ENCODE peak calls at places on chromosomes 6 and 20, in four cellular contexts. O is tibial artery; I is naive thymus-derived CD4-positive, alpha-beta T cell; S is cardiac muscle cell. Y is an unnamed sample.

GRCh38 chr6:26493258-26493657 is 6.8 kb upstream of the BTN1A1 start:
- DNase-seq in I (no peak), S (peak; percentile 41), O (no peak), Y (no peak)

GRCh38 chr20:12083269-12083668 is 165.6 kb downstream of the BTBD3 start:
- DNase-seq in S (no peak), O (no peak), I (no peak), Y (no peak)

GRCh38 chr6:33746036-33746600 is 587 bp downstream of the IP6K3 start:
- DNase-seq in I (no peak), S (peak; percentile 65), O (peak; percentile 48), Y (peak; percentile 86)

GRCh38 chr20:34337982-34338756 is 24.9 kb upstream of the ITCH start:
- DNase-seq in S (no peak), I (no peak), O (no peak), Y (no peak)

GRCh38 chr6:41428995-41429417 is 93.6 kb downstream of the NCR2 start:
- DNase-seq in S (peak; percentile 59), O (peak; percentile 75), I (no peak), Y (peak; percentile 44)

GRCh38 chr6:144232434-144233223 is 52.5 kb upstream of the UTRN start:
- DNase-seq in S (no peak), O (no peak), I (no peak), Y (no peak)

GRCh38 chr20:59751075-59751711 is 146.9 kb downstream of the PHACTR3 start:
- DNase-seq in S (peak; percentile 62), I (no peak), O (peak; percentile 60), Y (peak; percentile 68)

GRCh38 chr6:63881791-63882190 is 246.2 kb downstream of the PHF3 start:
- DNase-seq in O (no peak), I (no peak), S (no peak), Y (no peak)

GRCh38 chr20:953742-954141 is 37.6 kb upstream of the ANGPT4 start:
- DNase-seq in S (peak; percentile 14), I (no peak), O (no peak), Y (no peak)

GRCh38 chr20:24503352-24503931 is 34.0 kb downstream of the SYNDIG1 start:
- DNase-seq in O (no peak), S (peak; percentile 41), I (no peak), Y (peak; percentile 51)

GRCh38 chr6:67630146-67630545 is 1004.9 kb upstream of the ADGRB3 start:
- DNase-seq in S (peak; percentile 97), O (no peak), I (no peak), Y (no peak)

GRCh38 chr6:7381092-7381491 is 8.4 kb downstream of the CAGE1 start:
- DNase-seq in O (no peak), I (no peak), S (no peak), Y (no peak)

GRCh38 chr20:25508083-25508770 is 77.1 kb downstream of the NINL start:
- DNase-seq in S (peak; percentile 73), O (no peak), I (no peak), Y (no peak)

GRCh38 chr6:79384845-79385244 is 150.4 kb upstream of the HMGN3 start:
- DNase-seq in O (no peak), S (no peak), I (no peak), Y (no peak)

GRCh38 chr20:41249781-41250281 is 67.7 kb downstream of the ZHX3 start:
- DNase-seq in I (no peak), O (no peak), S (peak; percentile 69), Y (no peak)
- H3K4me1 ChIP-seq in I (no peaks in the 10 kb centered on the region), O (peaks cover 58% of the 10 kb centered on the region), S (peaks cover 8% of the 10 kb centered on the region), Y (peaks cover 63% of the 10 kb centered on the region)

DNA sequence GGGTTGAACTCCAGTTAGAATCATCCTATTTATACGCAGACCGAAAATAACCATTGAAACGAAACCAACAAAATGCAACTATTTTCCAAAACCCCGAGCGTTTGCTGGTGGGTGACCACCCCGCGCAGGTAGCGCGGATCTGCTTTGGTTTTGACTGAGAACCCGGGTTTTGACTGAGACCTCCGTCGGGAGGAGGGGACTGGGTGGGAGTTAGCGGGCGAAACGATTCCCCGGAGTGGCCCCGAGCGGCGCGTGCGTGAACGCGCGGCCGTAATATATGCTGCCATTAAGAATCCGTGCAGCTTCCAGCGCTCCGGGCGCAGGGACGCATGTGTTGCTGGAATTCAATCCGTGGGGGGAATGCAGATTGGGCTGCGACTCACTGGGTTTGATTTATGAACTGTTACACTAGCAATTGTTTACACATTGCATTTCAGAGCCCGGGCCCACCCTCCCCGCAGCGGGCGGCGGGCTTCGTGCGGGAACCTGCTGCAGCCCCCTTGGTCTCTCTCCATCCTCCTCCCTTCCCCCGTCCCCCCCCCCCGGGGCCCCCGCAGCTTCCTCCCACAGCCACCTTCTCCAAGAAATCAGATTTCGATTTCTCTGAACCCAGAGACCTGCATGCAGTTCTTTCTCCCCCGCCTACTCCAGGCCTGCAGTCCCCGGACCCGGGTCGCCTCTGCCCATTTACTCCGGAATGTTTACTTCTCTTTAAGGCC is 9.9 kb downstream of the NRN1 start:
- DNase-seq in S (no peak), I (no peak), O (no peak), Y (no peak)
- H3K27me3 ChIP-seq in S (peaks cover 100% of the 10 kb centered on the region), I (peaks cover 51% of the 10 kb centered on the region), O (peaks cover 9% of the 10 kb centered on the region), Y (peaks cover 100% of the 10 kb centered on the region)

DNA sequence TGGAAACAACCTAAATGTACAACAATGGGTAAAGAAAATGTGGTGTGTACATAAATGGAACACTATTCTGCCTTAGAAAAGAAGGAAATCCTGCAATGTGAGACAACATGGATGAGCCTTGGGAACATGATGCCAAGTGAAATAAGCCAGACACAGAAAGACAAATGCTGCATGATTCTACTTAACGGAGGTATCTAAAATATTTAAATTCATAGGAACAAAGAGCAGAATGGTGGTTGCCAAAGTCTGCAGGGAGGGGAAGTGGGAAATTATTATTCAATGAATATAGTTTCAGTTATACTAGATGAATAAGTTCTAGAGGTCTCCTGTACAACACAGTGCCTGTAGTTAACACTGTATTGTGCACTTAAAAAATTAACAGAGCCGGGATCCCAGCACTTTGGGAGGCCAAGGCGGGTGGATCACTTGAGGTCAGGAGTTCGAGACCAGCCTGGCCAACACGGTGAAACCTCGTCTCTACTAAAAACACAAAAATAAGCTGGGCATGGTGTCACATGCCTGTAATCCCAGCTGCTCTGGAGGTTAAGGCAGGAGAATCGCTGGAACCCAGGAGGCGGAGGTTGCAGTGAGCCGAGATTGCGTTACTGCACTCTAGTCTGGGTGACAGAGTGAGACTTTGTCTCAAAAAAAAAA is 71.4 kb upstream of the SNX9 start:
- DNase-seq in O (no peak), S (no peak), I (no peak), Y (no peak)
- H3K4me1 ChIP-seq in O (peaks cover 5% of the 10 kb centered on the region), S (peaks cover 4% of the 10 kb centered on the region), I (no peaks in the 10 kb centered on the region), Y (peaks cover 14% of the 10 kb centered on the region)

GRCh38 chr6:132401120-132401940 is at the start of gene MOXD1:
- DNase-seq in O (no peak), S (peak; percentile 68), I (no peak), Y (peak; percentile 45)
- H3K27me3 ChIP-seq in O (no peaks in the 10 kb centered on the region), S (peaks cover 63% of the 10 kb centered on the region), I (peaks cover 4% of the 10 kb centered on the region), Y (peaks cover 88% of the 10 kb centered on the region)

DNA sequence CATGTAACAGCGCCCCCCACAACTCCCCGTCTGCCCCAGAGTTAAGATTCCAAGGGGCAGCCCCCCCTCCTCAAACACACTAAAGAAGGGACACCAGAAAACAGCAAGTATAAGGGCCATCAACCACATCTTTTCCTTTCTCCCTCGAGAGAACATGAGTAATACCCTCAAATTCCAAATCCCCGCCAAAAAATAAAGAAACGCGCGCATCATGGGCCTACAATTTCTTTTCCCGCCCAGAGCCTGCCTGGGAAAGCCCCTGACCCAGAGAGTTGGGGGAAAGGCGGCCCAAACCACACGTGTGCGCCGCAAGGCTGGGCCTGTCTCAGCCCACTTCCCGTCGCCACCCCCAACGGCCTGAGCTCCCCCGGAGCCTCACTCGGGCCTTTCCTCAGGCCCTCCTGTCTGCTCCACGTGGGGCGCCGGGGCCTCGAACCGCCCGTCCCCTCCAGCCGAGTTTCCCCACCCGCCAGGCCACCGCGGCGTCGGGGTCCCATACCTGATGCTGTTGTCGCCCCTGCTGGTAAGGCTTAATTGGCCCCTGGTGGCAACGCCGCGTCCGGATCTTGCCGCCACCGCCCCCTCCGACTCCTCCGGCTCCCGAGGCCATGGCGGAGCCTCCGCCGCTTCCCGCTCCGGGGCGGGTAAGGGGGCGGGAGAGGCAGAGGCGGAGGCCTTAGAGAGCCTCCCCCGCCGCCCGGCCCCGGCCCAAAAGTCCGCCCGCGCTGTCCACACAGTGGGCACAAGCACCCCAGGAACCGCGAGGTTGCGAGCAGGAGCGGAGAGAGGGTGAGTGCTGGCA is 746 bp downstream of the NUP153 start:
- DNase-seq in I (peak; percentile 71), S (peak; percentile 70), O (peak; percentile 41), Y (peak; percentile 50)
- H3K4me1 ChIP-seq in I (peaks cover 24% of the 10 kb centered on the region), S (peaks cover 12% of the 10 kb centered on the region), O (peaks cover 37% of the 10 kb centered on the region), Y (peaks cover 63% of the 10 kb centered on the region)

DNA sequence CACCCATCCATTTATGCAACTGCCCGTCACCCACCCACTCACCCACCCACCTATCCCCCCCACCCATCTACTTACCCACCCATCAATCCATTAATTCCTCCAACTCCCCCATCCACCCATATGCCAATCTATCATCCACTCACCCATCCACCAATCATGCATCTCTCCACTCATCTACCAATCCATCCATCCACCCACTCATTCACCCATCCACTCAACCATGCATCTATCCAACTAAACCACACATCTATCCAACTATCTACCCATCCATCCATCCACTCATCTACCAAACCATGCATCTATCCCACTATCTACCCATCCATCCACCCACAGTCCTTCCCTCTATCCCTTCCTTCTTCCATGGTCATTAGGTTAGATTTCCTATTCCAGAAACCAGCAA is 43.0 kb downstream of the ARHGAP40 start:
- DNase-seq in I (no peak), S (no peak), O (no peak), Y (no peak)
- H3K27me3 ChIP-seq in I (no peaks in the 10 kb centered on the region), S (peaks cover 47% of the 10 kb centered on the region), O (no peaks in the 10 kb centered on the region), Y (peaks cover 98% of the 10 kb centered on the region)

Y was measured in left ventricle myocardium inferior.